ENCODE peak calls at places on chromosomes 13 and 19, in five cellular contexts. M is progenitor cell of endocrine pancreas, D is neural progenitor cell, V is bronchial epithelial cell, B is astrocyte of the cerebellum. P is an unnamed sample.

GRCh38 chr19:45498411-45499195 is at the start of gene PPM1N:
- DNase-seq in M (no peak), D (peak; percentile 84), V (no peak), B (no peak), P (no peak)

GRCh38 chr13:29918845-29919244 is 68.4 kb upstream of the UBL3 start:
- DNase-seq in M (no peak), D (no peak), V (peak; percentile 97), B (peak; percentile 78), P (no peak)

GRCh38 chr19:50695251-50696064 is 24.1 kb downstream of the SHANK1 start:
- DNase-seq in M (peak; percentile 66), D (peak; percentile 85), V (no peak), B (no peak), P (no peak)

GRCh38 chr13:113166266-113166665 is 7.8 kb downstream of the PROZ start:
- DNase-seq in M (no peak), D (no peak), V (no peak), B (no peak), P (no peak)

GRCh38 chr19:17794731-17795494 is at the start of gene B3GNT3:
- DNase-seq in M (no peak), D (peak; percentile 44), V (peak; percentile 49), B (no peak), P (no peak)

GRCh38 chr13:73851104-73851503 is 283.1 kb downstream of the KLF12 start:
- DNase-seq in M (no peak), D (no peak), V (no peak), B (no peak), P (no peak)

GRCh38 chr13:30111810-30112209 is 195.5 kb downstream of the KATNAL1 start:
- DNase-seq in M (no peak), D (no peak), V (no peak), B (no peak), P (no peak)

GRCh38 chr13:106038752-106039151 is 496.7 kb downstream of the EFNB2 start:
- DNase-seq in M (no peak), D (no peak), V (peak; percentile 93), B (peak; percentile 65), P (no peak)

GRCh38 chr13:110455444-110455843 is 106.1 kb downstream of the RAB20 start:
- DNase-seq in M (no peak), D (no peak), V (no peak), B (no peak), P (no peak)

GRCh38 chr13:37595162-37595561 is 3.4 kb downstream of the POSTN start:
- DNase-seq in M (no peak), D (no peak), V (peak; percentile 56), B (peak; percentile 3), P (no peak)

GRCh38 chr19:17282488-17283256 is 971 bp downstream of the ANKLE1 start:
- DNase-seq in M (peak; percentile 86), D (peak; percentile 93), V (peak; percentile 55), B (peak; percentile 18), P (peak; percentile 72)

GRCh38 chr13:84870190-84870589 is 929.0 kb downstream of the SLITRK6 start:
- DNase-seq in M (no peak), D (no peak), V (peak; percentile 0), B (no peak), P (no peak)
- TF ChIP-seq CTCF in M (peak; percentile 24), D (peak; percentile 35), V (peak; percentile 11), B (no peak), P (no peak)

GRCh38 chr13:75754936-75755335 is 118.8 kb downstream of the LMO7 start:
- DNase-seq in M (no peak), D (no peak), V (no peak), B (no peak), P (no peak)

GRCh38 chr13:75748874-75749273 is 112.7 kb downstream of the LMO7 start:
- DNase-seq in M (no peak), D (no peak), V (no peak), B (no peak), P (no peak)

GRCh38 chr13:75749407-75749806 is 113.3 kb downstream of the LMO7 start:
- DNase-seq in M (no peak), D (peak; percentile 33), V (peak; percentile 40), B (no peak), P (no peak)

GRCh38 chr13:75751350-75751749 is 115.2 kb downstream of the LMO7 start:
- DNase-seq in M (no peak), D (no peak), V (no peak), B (no peak), P (no peak)

GRCh38 chr13:75752848-75753247 is 116.7 kb downstream of the LMO7 start:
- DNase-seq in M (no peak), D (no peak), V (no peak), B (no peak), P (no peak)
- TF ChIP-seq CTCF in M (no peak), D (no peak), V (no peak), B (no peak), P (no peak)

DNA sequence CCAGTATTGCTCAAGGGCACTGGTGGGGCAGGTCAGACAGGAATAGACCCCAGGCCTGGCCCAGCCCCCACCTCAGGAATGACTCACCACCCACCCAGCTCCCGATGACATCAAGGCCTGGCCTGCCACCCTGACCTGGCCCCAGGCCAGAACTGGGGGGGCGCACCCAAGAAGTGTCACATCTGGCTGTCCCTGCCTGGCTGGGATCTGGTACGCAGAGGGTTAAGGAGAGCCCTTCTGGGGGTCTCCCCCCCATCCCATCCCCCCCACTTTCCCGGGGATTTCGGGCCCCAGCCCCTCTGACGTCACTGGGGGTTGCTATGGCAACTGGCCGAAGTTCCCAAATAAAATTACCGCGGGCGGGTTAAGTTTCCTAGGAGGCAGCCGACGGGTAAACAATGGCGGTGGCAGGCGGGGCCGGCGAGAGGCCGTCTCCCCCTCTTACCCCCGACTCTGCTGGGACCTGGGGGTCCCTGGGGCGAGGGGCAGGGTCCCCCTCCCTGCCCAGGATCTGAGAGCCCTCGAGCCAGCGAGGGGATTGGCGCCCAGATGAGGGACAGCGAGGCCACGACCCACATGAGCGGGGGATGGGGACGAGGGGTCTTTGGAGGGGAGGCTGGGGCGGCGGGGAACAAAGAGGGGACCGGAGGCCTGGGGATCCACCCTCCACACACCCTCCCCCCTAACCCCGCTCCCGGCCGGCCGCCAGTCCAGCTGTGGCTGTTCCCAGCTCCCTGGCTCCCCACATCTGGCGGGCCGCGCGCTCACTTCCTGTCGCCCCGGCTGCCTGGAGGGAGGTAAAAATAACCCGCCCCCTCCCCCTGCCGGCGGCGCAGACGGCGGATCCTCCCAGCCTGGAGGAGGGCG is 29.7 kb upstream of the NANOS3 start:
- DNase-seq in M (peak; percentile 78), D (peak; percentile 97), V (peak; percentile 80), B (peak; percentile 80), P (peak; percentile 88)
- TF ChIP-seq CTCF in M (peak; percentile 16), D (peak; percentile 33), V (peak; percentile 25), B (peak; percentile 10), P (no peak)

DNA sequence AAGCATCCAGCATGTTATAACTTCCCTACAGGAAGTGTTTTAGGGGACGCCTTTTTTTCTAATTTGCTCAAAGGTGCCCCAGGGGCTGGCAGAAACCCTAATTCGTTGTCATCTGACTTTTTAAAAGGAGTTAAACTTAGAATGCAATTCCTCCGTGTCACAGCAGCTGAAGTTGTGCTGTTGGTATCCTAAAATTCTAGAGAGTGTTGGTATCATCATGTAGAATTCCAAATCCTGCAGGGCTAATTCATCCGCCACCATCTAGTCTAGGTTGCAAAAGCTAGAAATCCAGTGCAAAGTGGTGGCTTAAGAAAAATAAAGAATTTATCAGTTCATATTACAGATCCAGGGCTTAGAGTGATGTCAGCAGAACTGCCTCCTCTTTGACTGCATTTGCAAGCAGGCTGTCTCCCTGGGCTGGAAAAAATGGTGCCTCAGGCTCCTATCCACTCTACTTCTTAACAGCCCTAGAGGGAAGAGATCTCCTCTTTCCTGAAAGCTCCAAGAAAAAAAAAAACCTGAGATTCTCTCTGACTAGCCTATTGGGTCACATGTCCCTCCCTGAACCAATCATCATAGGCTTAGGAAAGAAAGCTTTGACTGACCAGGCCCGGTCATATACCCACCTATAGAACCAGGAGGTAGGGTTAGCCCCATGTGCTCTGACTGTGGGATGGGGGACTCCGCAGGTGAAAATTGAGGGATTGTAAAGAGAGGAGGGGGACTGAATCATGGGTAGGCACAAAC is 73.0 kb downstream of the MAP4K1 start:
- DNase-seq in M (no peak), D (peak; percentile 64), V (peak; percentile 10), B (peak; percentile 22), P (no peak)
- TF ChIP-seq CTCF in M (no peak), D (peak; percentile 54), V (peak; percentile 57), B (no peak), P (no peak)

DNA sequence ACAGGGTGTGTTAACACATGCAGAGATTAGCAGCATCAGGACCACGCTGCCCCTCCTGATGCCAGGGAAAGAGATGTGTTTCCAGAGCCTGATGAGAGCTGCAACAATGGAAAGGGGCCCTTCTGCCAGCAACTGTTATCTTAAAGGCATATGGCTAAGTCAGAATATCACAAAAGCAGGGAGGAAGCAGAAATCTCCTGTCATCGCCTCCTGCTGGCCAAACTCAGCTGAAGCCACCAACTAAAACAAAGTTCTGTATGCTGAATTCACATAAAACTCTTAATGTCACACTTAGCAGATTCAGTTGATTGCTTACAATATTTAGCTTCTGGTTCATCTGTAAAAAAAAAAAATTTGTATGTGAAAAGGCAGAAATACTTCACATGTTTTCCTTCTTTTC is 178.2 kb downstream of the GPC5 start:
- DNase-seq in M (no peak), D (peak; percentile 53), V (no peak), B (no peak), P (no peak)
- TF ChIP-seq CTCF in M (peak; percentile 60), D (peak; percentile 71), V (peak; percentile 2), B (peak; percentile 17), P (no peak)

GRCh38 chr13:44648392-44649117 is 72.4 kb upstream of the TSC22D1 start:
- DNase-seq in M (no peak), D (no peak), V (peak; percentile 38), B (no peak), P (no peak)
- TF ChIP-seq CTCF in M (peak; percentile 69), D (peak; percentile 52), V (peak; percentile 8), B (peak; percentile 30), P (no peak)

GRCh38 chr19:54137114-54137912 is at the start of gene CNOT3:
- DNase-seq in M (peak; percentile 99), D (peak; percentile 100), V (peak; percentile 99), B (peak; percentile 100), P (peak; percentile 89)

GRCh38 chr19:54138777-54139256 is 1.3 kb downstream of the CNOT3 start:
- DNase-seq in M (no peak), D (no peak), V (no peak), B (no peak), P (no peak)

GRCh38 chr19:54136086-54136863 is 1.3 kb upstream of the CNOT3 start:
- DNase-seq in M (no peak), D (peak; percentile 63), V (peak; percentile 29), B (no peak), P (no peak)

GRCh38 chr19:54136864-54137113 is 773 bp upstream of the CNOT3 start:
- DNase-seq in M (no peak), D (no peak), V (no peak), B (no peak), P (no peak)

GRCh38 chr19:54137913-54138776 is 583 bp downstream of the CNOT3 start:
- DNase-seq in M (peak; percentile 30), D (peak; percentile 75), V (no peak), B (no peak), P (no peak)
- TF ChIP-seq CTCF in M (peak; percentile 49), D (peak; percentile 50), V (peak; percentile 32), B (no peak), P (no peak)

P was measured in omental fat pad.